ENCODE peak calls at places on chromosomes 2 and 18, in four cellular contexts. X, N, Z and F are unnamed samples.

GRCh38 chr2:162677476-162677875 is 161.1 kb downstream of the KCNH7 start:
- DNase-seq in X (no peak), N (no peak), Z (no peak), F (peak)

GRCh38 chr2:69159988-69160387 is 147.0 kb downstream of the ANTXR1 start:
- DNase-seq in X (no peak), N (no peak), Z (peak), F (no peak)

GRCh38 chr2:197256021-197256420 is 54.6 kb downstream of the ANKRD44 start:
- DNase-seq in X (no peak), N (no peak), Z (no peak), F (no peak)

GRCh38 chr2:164186596-164186995 is 434.7 kb downstream of the GRB14 start:
- DNase-seq in X (no peak), N (no peak), Z (no peak), F (no peak)

GRCh38 chr18:49321800-49322461 is 138.5 kb downstream of the DYM start:
- DNase-seq in X (no peak), N (no peak), Z (no peak), F (peak)

GRCh38 chr2:127153691-127154158 is 46.8 kb upstream of the BIN1 start:
- DNase-seq in X (peak), N (no peak), Z (no peak), F (peak)

GRCh38 chr18:3615374-3615773 is 165.4 kb downstream of the TGIF1 start:
- DNase-seq in X (no peak), N (no peak), Z (no peak), F (no peak)

GRCh38 chr2:9867876-9868275 is 24.6 kb downstream of the TAF1B start:
- DNase-seq in X (no peak), N (no peak), Z (no peak), F (no peak)

GRCh38 chr2:28613616-28614501 is 118.0 kb downstream of the PLB1 start:
- DNase-seq in X (no peak), N (no peak), Z (no peak), F (peak)

GRCh38 chr2:17894551-17894950 is 16.1 kb downstream of the KCNS3 start:
- DNase-seq in X (no peak), N (no peak), Z (no peak), F (no peak)

GRCh38 chr2:236673126-236673822 is 103.6 kb downstream of the ACKR3 start:
- DNase-seq in X (no peak), N (no peak), Z (no peak), F (no peak)

GRCh38 chr2:7601990-7602389 is 684.8 kb downstream of the RNF144A start:
- DNase-seq in X (no peak), N (no peak), Z (no peak), F (no peak)

GRCh38 chr2:54666741-54667639 is 56.5 kb upstream of the EML6 start:
- DNase-seq in X (peak), N (no peak), Z (no peak), F (no peak)

GRCh38 chr2:211860224-211860623 is 678.4 kb downstream of the ERBB4 start:
- DNase-seq in X (no peak), N (no peak), Z (no peak), F (no peak)

GRCh38 chr2:190214434-190215194 is 105.0 kb downstream of the HIBCH start:
- DNase-seq in X (no peak), N (no peak), Z (no peak), F (no peak)

GRCh38 chr2:172233947-172234715 is 131.4 kb upstream of the DLX2 start:
- DNase-seq in X (no peak), N (no peak), Z (peak), F (no peak)

GRCh38 chr2:19879115-19879514 is 22.7 kb downstream of the TTC32 start:
- DNase-seq in X (no peak), N (no peak), Z (no peak), F (no peak)

GRCh38 chr2:187994464-187995331 is 297.0 kb upstream of the GULP1 start:
- DNase-seq in X (no peak), N (no peak), Z (no peak), F (no peak)

GRCh38 chr18:8142932-8143331 is 466.3 kb upstream of the RAB12 start:
- DNase-seq in X (no peak), N (no peak), Z (no peak), F (no peak)

GRCh38 chr2:202335791-202336467 is 40.2 kb upstream of the BMPR2 start:
- DNase-seq in X (no peak), N (no peak), Z (no peak), F (no peak)